ENCODE peak calls at places on chromosomes 13 and 19, in ten cellular contexts. X is mammary epithelial cell; K is WTC11; A is putamen; Q is T1000; I is T-helper 1 cell; G is AG10803; Y is activated effector memory CD4-positive, alpha-beta T cell treated with Interleukin-2 at 50 U/mL for 16 hours; W is NCI-H1930; J is T47D. U is an unnamed sample.

GRCh38 chr13:72259528-72259927 is 392.5 kb upstream of the DACH1 start:
- DNase-seq in X (no peak), K (no peak), A (no peak), Q (no peak), I (no peak), G (no peak), Y (no peak), W (no peak), J (no peak), U (no peak)

GRCh38 chr19:339262-339887 is 5.2 kb downstream of the MIER2 start:
- DNase-seq in X (no peak), K (no peak), A (no peak), Q (no peak), I (no peak), G (no peak), Y (no peak), W (no peak), J (no peak), U (no peak)

GRCh38 chr13:59205501-59205900 is 958.2 kb downstream of the DIAPH3 start:
- DNase-seq in X (no peak), K (no peak), A (no peak), Q (no peak), I (no peak), G (no peak), Y (no peak), W (no peak), J (no peak), U (no peak)

GRCh38 chr13:80141114-80141849 is 199.6 kb downstream of the SPRY2 start:
- DNase-seq in X (no peak), K (no peak), A (peak; percentile 39), Q (no peak), I (no peak), G (peak; percentile 64), Y (no peak), W (no peak), J (no peak), U (no peak)

GRCh38 chr13:29362849-29363604 is 232.5 kb downstream of the SLC7A1 start:
- DNase-seq in X (peak; percentile 32), K (peak; percentile 64), A (peak; percentile 28), Q (no peak), I (no peak), G (peak; percentile 41), Y (peak; percentile 5), W (peak; percentile 42), J (peak; percentile 66), U (peak; percentile 34)

GRCh38 chr13:64278493-64278892 is 2862.8 kb upstream of the PCDH20 start:
- DNase-seq in X (no peak), K (no peak), A (no peak), Q (no peak), I (no peak), G (peak; percentile 13), Y (no peak), W (no peak), J (no peak), U (no peak)

GRCh38 chr19:17671906-17672305 is 16.2 kb downstream of the UNC13A start:
- DNase-seq in X (peak; percentile 42), K (peak; percentile 63), A (no peak), Q (peak; percentile 5), I (no peak), G (peak; percentile 16), Y (no peak), W (no peak), J (peak; percentile 83), U (no peak)

GRCh38 chr19:28466107-28467045 is 746.6 kb downstream of the UQCRFS1 start:
- DNase-seq in X (peak; percentile 35), K (peak; percentile 79), A (peak; percentile 12), Q (no peak), I (no peak), G (peak; percentile 48), Y (peak; percentile 3), W (peak; percentile 36), J (peak; percentile 63), U (peak; percentile 61)

GRCh38 chr13:40344270-40345148 is 321.9 kb downstream of the FOXO1 start:
- DNase-seq in X (no peak), K (no peak), A (no peak), Q (no peak), I (no peak), G (no peak), Y (no peak), W (no peak), J (no peak), U (no peak)

GRCh38 chr13:21949818-21950429 is 279.1 kb downstream of the FGF9 start:
- DNase-seq in X (no peak), K (no peak), A (no peak), Q (no peak), I (no peak), G (no peak), Y (no peak), W (no peak), J (no peak), U (no peak)

GRCh38 chr19:42553292-42554045 is 25.2 kb upstream of the CEACAM1 start:
- DNase-seq in X (peak; percentile 73), K (no peak), A (no peak), Q (no peak), I (no peak), G (peak; percentile 90), Y (no peak), W (no peak), J (no peak), U (no peak)

GRCh38 chr19:18774782-18775444 is 16.2 kb downstream of the COMP start:
- DNase-seq in X (no peak), K (no peak), A (no peak), Q (no peak), I (no peak), G (no peak), Y (no peak), W (no peak), J (no peak), U (no peak)

GRCh38 chr19:2114821-2115220 is 18.1 kb downstream of the IZUMO4 start:
- DNase-seq in X (no peak), K (no peak), A (no peak), Q (no peak), I (no peak), G (no peak), Y (no peak), W (no peak), J (no peak), U (no peak)

GRCh38 chr13:26378116-26378515 is 124.2 kb downstream of the CDK8 start:
- DNase-seq in X (no peak), K (no peak), A (no peak), Q (no peak), I (no peak), G (no peak), Y (no peak), W (no peak), J (no peak), U (no peak)

GRCh38 chr13:95355491-95355890 is 54.2 kb upstream of the ABCC4 start:
- DNase-seq in X (peak; percentile 25), K (no peak), A (no peak), Q (no peak), I (no peak), G (peak; percentile 44), Y (no peak), W (no peak), J (no peak), U (no peak)

GRCh38 chr19:34588249-34588648 is 88.7 kb downstream of the SCGB2B2 start:
- DNase-seq in X (peak; percentile 22), K (no peak), A (no peak), Q (no peak), I (no peak), G (no peak), Y (no peak), W (no peak), J (peak; percentile 18), U (no peak)

U was measured in progenitor cell of endocrine pancreas.